ENCODE peak calls at places on chromosome 5, in four cellular contexts. O, W, B and E are unnamed samples.

GRCh38 chr5:117638581-117638980 is 1064.0 kb upstream of the SEMA6A start:
- DNase-seq in O (no peak), W (no peak), B (no peak), E (no peak)

GRCh38 chr5:54309751-54310432 is 481 bp downstream of the ARL15 start:
- DNase-seq in O (peak; percentile 92), W (peak; percentile 8), B (peak; percentile 13), E (peak; percentile 55)

GRCh38 chr5:169831331-169831730 is 149.0 kb downstream of the INSYN2B start:
- DNase-seq in O (no peak), W (no peak), B (no peak), E (no peak)

GRCh38 chr5:135498662-135498995 is 37.1 kb downstream of the NEUROG1 start:
- DNase-seq in O (no peak), W (no peak), B (no peak), E (no peak)

GRCh38 chr5:153496835-153497234 is 6.4 kb downstream of the GRIA1 start:
- DNase-seq in O (no peak), W (no peak), B (no peak), E (no peak)

GRCh38 chr5:136132087-136132486 is 558 bp upstream of the SMAD5 start:
- DNase-seq in O (peak; percentile 78), W (no peak), B (no peak), E (peak; percentile 13)

GRCh38 chr5:1409386-1410110 is 35.7 kb downstream of the SLC6A3 start:
- DNase-seq in O (peak; percentile 66), W (no peak), B (no peak), E (peak; percentile 32)

GRCh38 chr5:150143725-150144058 is 12.0 kb downstream of the PDGFRB start:
- DNase-seq in O (no peak), W (no peak), B (no peak), E (no peak)

GRCh38 chr5:106699198-106699597 is 971.5 kb downstream of the EFNA5 start:
- DNase-seq in O (no peak), W (no peak), B (no peak), E (peak; percentile 28)